ENCODE peak calls at places on chromosomes 5 and 9, in eight cellular contexts. E, Z, U, V, M, S, Y and J are unnamed samples.

GRCh38 chr9:18826248-18826647 is 206.8 kb downstream of the SAXO1 start:
- DNase-seq in E (no peak), Z (no peak), U (no peak), V (peak), M (no peak), S (no peak), Y (peak), J (no peak)

GRCh38 chr9:3809724-3810123 is 283.9 kb upstream of the RFX3 start:
- DNase-seq in E (no peak), Z (peak), U (peak), V (no peak), M (no peak), S (peak), Y (no peak), J (peak)

GRCh38 chr9:38047301-38048251 is 21.5 kb downstream of the SHB start:
- DNase-seq in E (peak), Z (peak), U (peak), V (peak), M (no peak), S (peak), Y (peak), J (peak)

GRCh38 chr9:88954073-88954472 is 37.2 kb upstream of the S1PR3 start:
- DNase-seq in E (no peak), Z (no peak), U (peak), V (no peak), M (no peak), S (no peak), Y (no peak), J (no peak)

GRCh38 chr5:163379298-163380155 is 57.9 kb upstream of the CCNG1 start:
- DNase-seq in E (peak), Z (peak), U (peak), V (no peak), M (no peak), S (peak), Y (no peak), J (peak)

GRCh38 chr5:72511371-72512178 is 4.4 kb upstream of the ZNF366 start:
- DNase-seq in E (no peak), Z (no peak), U (peak), V (no peak), M (no peak), S (no peak), Y (no peak), J (peak)

GRCh38 chr9:124652994-124653393 is 118.1 kb downstream of the NR6A1 start:
- DNase-seq in E (no peak), Z (no peak), U (no peak), V (no peak), M (no peak), S (no peak), Y (no peak), J (no peak)

GRCh38 chr9:73531658-73532057 is 380.0 kb downstream of the ANXA1 start:
- DNase-seq in E (no peak), Z (no peak), U (no peak), V (no peak), M (no peak), S (no peak), Y (no peak), J (no peak)

GRCh38 chr5:169050146-169050571 is 250.8 kb downstream of the SLIT3 start:
- DNase-seq in E (no peak), Z (no peak), U (no peak), V (no peak), M (no peak), S (peak), Y (no peak), J (peak)

GRCh38 chr9:88826651-88827245 is 164.5 kb upstream of the S1PR3 start:
- DNase-seq in E (no peak), Z (no peak), U (peak), V (no peak), M (no peak), S (no peak), Y (no peak), J (no peak)

GRCh38 chr9:125681657-125682056 is 25.4 kb downstream of the MAPKAP1 start:
- DNase-seq in E (peak), Z (no peak), U (no peak), V (no peak), M (no peak), S (no peak), Y (no peak), J (no peak)

GRCh38 chr9:36971935-36972488 is 62.1 kb downstream of the PAX5 start:
- DNase-seq in E (no peak), Z (no peak), U (no peak), V (no peak), M (no peak), S (no peak), Y (no peak), J (no peak)

GRCh38 chr9:104879555-104880318 is 48.2 kb downstream of the ABCA1 start:
- DNase-seq in E (no peak), Z (no peak), U (peak), V (no peak), M (no peak), S (no peak), Y (no peak), J (no peak)

GRCh38 chr5:139272471-139273321 is 20.8 kb upstream of the MATR3 start:
- DNase-seq in E (peak), Z (no peak), U (peak), V (no peak), M (no peak), S (no peak), Y (no peak), J (no peak)

GRCh38 chr9:87878930-87879603 is 3.6 kb upstream of the SPATA31E1 start:
- DNase-seq in E (no peak), Z (no peak), U (peak), V (no peak), M (no peak), S (peak), Y (no peak), J (peak)

DNA sequence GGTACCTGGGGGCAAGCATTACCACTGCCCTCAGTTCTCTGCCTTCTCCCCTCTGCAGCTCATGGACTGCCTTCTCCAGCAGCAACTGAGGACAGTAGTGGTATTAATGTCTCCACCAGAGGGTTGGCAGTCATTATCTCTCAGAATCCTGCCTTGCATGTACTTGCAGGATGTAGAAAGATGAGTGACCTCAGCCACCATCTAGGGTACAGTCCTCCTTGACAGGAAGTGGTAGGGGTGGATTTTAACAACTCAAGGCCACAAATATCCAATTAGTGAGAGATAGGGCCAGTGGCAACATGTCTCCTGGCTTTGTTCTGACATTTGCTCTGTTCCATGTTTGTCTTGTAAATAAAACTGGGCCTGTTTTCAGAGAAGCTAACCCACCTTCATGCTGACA is 47.2 kb downstream of the F2R start:
- DNase-seq in E (no peak), Z (no peak), U (no peak), V (no peak), M (no peak), S (no peak), Y (no peak), J (no peak)
- H3K4me2 ChIP-seq in E (no peak), Z (no peak), U (no peak), V (no peak), M (no peak), S (no peak), Y (no peak), J (no peak)

GRCh38 chr5:98428806-98429205 is 344.7 kb upstream of the RGMB start:
- DNase-seq in E (no peak), Z (no peak), U (peak), V (no peak), M (no peak), S (no peak), Y (no peak), J (no peak)
- H3K4me2 ChIP-seq in E (no peak), Z (no peak), U (no peak), V (no peak), M (no peak), S (no peak), Y (no peak), J (no peak)

GRCh38 chr5:107218457-107219193 is 452.1 kb downstream of the EFNA5 start:
- DNase-seq in E (no peak), Z (no peak), U (peak), V (no peak), M (no peak), S (peak), Y (no peak), J (peak)

GRCh38 chr5:107216587-107216986 is 454.1 kb downstream of the EFNA5 start:
- DNase-seq in E (no peak), Z (no peak), U (no peak), V (no peak), M (no peak), S (no peak), Y (no peak), J (no peak)

GRCh38 chr5:107219993-107220392 is 450.7 kb downstream of the EFNA5 start:
- DNase-seq in E (no peak), Z (no peak), U (no peak), V (no peak), M (no peak), S (no peak), Y (no peak), J (no peak)

GRCh38 chr5:107215581-107215980 is 455.2 kb downstream of the EFNA5 start:
- DNase-seq in E (no peak), Z (no peak), U (peak), V (no peak), M (no peak), S (peak), Y (no peak), J (peak)

GRCh38 chr5:107217721-107218130 is 453.0 kb downstream of the EFNA5 start:
- DNase-seq in E (no peak), Z (peak), U (no peak), V (no peak), M (no peak), S (no peak), Y (no peak), J (peak)
- H3K4me2 ChIP-seq in E (no peak), Z (no peak), U (no peak), V (no peak), M (no peak), S (no peak), Y (no peak), J (peak)

DNA sequence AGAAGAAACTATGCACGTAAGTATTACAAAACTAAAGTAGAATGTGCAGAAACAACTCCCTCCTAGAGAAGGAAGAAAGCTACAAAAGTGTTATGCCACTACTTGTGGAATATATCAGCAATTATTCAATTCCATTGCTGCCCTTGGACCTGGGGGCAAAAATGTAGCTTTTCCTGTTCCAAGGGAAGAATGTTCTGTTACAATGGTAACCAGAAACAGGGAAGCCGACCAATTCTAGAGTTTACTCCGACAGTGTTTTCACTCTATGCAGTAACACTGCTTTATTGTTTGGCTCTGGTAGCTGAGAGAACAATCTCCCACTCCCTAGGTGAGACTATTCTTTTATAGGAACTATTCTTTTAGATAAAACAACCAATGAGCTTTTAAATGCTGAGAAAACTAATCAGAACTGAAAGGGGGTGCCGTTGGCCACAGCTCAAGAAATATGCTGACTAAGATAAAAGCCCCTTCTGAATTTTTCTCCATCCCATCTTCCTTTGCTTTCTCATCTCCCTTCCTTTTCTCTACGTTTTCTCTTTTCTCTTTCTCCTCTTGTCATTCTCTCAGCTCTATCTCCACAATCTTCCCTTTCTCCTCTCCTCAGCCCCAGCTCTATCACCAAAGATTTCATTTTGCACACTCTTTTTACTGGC is 54.1 kb downstream of the SLC1A3 start:
- DNase-seq in E (no peak), Z (no peak), U (no peak), V (no peak), M (no peak), S (no peak), Y (no peak), J (no peak)
- H3K4me2 ChIP-seq in E (no peak), Z (no peak), U (no peak), V (no peak), M (no peak), S (no peak), Y (no peak), J (no peak)

DNA sequence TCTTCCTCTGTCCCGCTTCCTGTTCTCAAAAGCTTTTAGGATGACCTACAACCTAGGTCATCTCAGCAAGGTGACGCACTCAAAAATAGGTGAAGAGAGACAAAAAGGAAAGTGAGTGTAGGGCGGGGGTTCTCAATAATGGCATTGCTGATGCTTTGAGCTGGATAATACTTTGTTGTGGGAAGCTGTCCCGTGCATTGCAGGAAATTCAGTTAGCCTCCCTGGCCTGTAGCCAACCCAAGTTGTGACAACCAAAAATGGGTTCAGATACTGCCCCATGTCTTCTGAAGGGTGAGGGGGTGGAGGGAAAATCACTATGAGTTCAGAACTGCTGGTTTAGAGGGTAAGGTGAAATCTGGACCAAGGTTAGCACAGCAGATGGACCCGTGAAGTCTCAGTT is 151.4 kb downstream of the MAST4 start:
- DNase-seq in E (no peak), Z (no peak), U (no peak), V (no peak), M (no peak), S (no peak), Y (no peak), J (no peak)
- H3K4me2 ChIP-seq in E (no peak), Z (no peak), U (no peak), V (no peak), M (no peak), S (no peak), Y (no peak), J (no peak)

DNA sequence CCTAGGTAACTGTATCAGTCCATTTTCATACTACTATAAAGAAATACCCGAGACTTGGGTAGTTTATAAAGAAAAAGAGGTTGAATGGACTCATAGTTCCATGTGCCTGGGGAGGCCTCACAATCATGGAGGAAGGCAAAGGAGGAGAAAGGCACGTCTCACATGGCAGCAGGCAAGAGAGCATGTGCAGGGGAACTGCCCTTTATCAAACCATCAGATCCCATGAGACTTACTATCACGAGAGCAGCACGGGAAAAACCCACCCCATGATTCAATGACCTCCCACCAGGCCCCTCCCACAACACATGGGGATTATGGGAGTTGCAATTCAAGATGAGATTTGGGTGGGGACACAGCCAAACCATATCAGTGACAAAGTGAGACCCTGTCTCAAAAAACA is 19.9 kb downstream of the TRAF2 start:
- DNase-seq in E (no peak), Z (no peak), U (no peak), V (no peak), M (no peak), S (no peak), Y (no peak), J (no peak)
- H3K4me2 ChIP-seq in E (no peak), Z (no peak), U (no peak), V (no peak), M (no peak), S (no peak), Y (no peak), J (no peak)